ENCODE peak calls at places on chromosome 13, in five cellular contexts. Z is hepatic stellate cell, C is NCI-H1092, B is GM03348, F is stromal cell of bone marrow. R is an unnamed sample.
A peak's percentile ranks its signal among the peaks of the same experiment; 100 is the strongest.

GRCh38 chr13:93977986-93978385 is 501.5 kb downstream of the DCT start:
- DNase-seq in Z (no peak), C (no peak), B (no peak), F (no peak), R (no peak)

GRCh38 chr13:40124648-40125045 is 469.2 kb downstream of the COG6 start:
- DNase-seq in Z (no peak), C (no peak), B (no peak), F (no peak), R (no peak)

GRCh38 chr13:26010487-26011207 is 41.2 kb downstream of the SHISA2 start:
- DNase-seq in Z (no peak), C (no peak), B (no peak), F (no peak), R (no peak)

GRCh38 chr13:110350509-110350908 is 43.4 kb downstream of the COL4A2 start:
- DNase-seq in Z (no peak), C (no peak), B (no peak), F (no peak), R (no peak)

GRCh38 chr13:38535271-38535670 is 151.6 kb upstream of the FREM2 start:
- DNase-seq in Z (no peak), C (peak; percentile 89), B (no peak), F (no peak), R (no peak)

GRCh38 chr13:33536639-33537425 is 251.3 kb upstream of the STARD13 start:
- DNase-seq in Z (no peak), C (no peak), B (no peak), F (no peak), R (peak; percentile 95)

GRCh38 chr13:49711218-49711863 is 20.1 kb upstream of the EBPL start:
- DNase-seq in Z (peak; percentile 40), C (no peak), B (no peak), F (no peak), R (peak; percentile 96)

GRCh38 chr13:91078093-91078679 is 269.3 kb upstream of the MIR17HG start:
- DNase-seq in Z (no peak), C (no peak), B (no peak), F (no peak), R (no peak)

GRCh38 chr13:69524459-69525155 is 583.0 kb upstream of the ATXN8OS start:
- DNase-seq in Z (no peak), C (no peak), B (no peak), F (no peak), R (no peak)

GRCh38 chr13:24313449-24313848 is 4.1 kb downstream of the C1QTNF9 start:
- DNase-seq in Z (no peak), C (no peak), B (peak; percentile 27), F (no peak), R (peak; percentile 9)

GRCh38 chr13:30978981-30979956 is 46.8 kb downstream of the TEX26 start:
- DNase-seq in Z (no peak), C (peak; percentile 13), B (no peak), F (no peak), R (no peak)

GRCh38 chr13:25901460-25902376 is 150.1 kb downstream of the SHISA2 start:
- DNase-seq in Z (no peak), C (no peak), B (no peak), F (peak; percentile 48), R (peak; percentile 11)

GRCh38 chr13:67469623-67470022 is 239.5 kb upstream of the PCDH9 start:
- DNase-seq in Z (no peak), C (no peak), B (no peak), F (no peak), R (no peak)

GRCh38 chr13:112580912-112581311 is 7.0 kb downstream of the TUBGCP3 start:
- DNase-seq in Z (no peak), C (no peak), B (no peak), F (no peak), R (no peak)

GRCh38 chr13:44661936-44662335 is 85.8 kb upstream of the TSC22D1 start:
- DNase-seq in Z (no peak), C (no peak), B (no peak), F (no peak), R (no peak)

GRCh38 chr13:72023895-72024294 is 156.9 kb upstream of the DACH1 start:
- DNase-seq in Z (no peak), C (no peak), B (no peak), F (no peak), R (no peak)

GRCh38 chr13:51858433-51859247 is 3.1 kb upstream of the CCDC70 start:
- DNase-seq in Z (no peak), C (no peak), B (no peak), F (no peak), R (no peak)